ENCODE peak calls at places on chromosomes 6 and 20, in four cellular contexts. Z is K562, C is HCT116, L is HepG2. T is an unnamed sample.

GRCh38 chr20:64188682-64189529 is 24.7 kb downstream of the MYT1 start:
- DNase-seq in Z (no peak), C (peak), L (peak), T (no peak)

GRCh38 chr20:2420510-2420909 is 39.8 kb downstream of the TGM6 start:
- DNase-seq in Z (no peak), C (no peak), L (no peak), T (no peak)

GRCh38 chr20:37309290-37309689 is 19.8 kb downstream of the MANBAL start:
- DNase-seq in Z (no peak), C (no peak), L (no peak), T (no peak)

GRCh38 chr6:46263709-46264091 is 92.9 kb upstream of the ENPP5 start:
- DNase-seq in Z (no peak), C (no peak), L (no peak), T (no peak)

GRCh38 chr20:45064812-45065211 is 36.1 kb downstream of the KCNS1 start:
- DNase-seq in Z (no peak), C (no peak), L (no peak), T (no peak)

GRCh38 chr20:41391587-41392001 is 25.0 kb upstream of the EMILIN3 start:
- DNase-seq in Z (no peak), C (no peak), L (no peak), T (no peak)

GRCh38 chr6:52341861-52342260 is 20.1 kb upstream of the PAQR8 start:
- DNase-seq in Z (peak), C (no peak), L (no peak), T (no peak)

GRCh38 chr6:108477034-108477433 is 83.7 kb upstream of the FOXO3 start:
- DNase-seq in Z (no peak), C (no peak), L (no peak), T (no peak)

GRCh38 chr6:135159531-135159930 is 21.6 kb upstream of the MYB start:
- DNase-seq in Z (no peak), C (no peak), L (no peak), T (no peak)

GRCh38 chr20:16922834-16923233 is 174.7 kb downstream of the OTOR start:
- DNase-seq in Z (no peak), C (no peak), L (no peak), T (no peak)

GRCh38 chr20:57653546-57653900 is 33.3 kb upstream of the ZBP1 start:
- DNase-seq in Z (no peak), C (no peak), L (no peak), T (no peak)

GRCh38 chr6:154815938-154816820 is 83.0 kb downstream of the SCAF8 start:
- DNase-seq in Z (no peak), C (no peak), L (no peak), T (no peak)

GRCh38 chr6:2959909-2960719 is 11.3 kb downstream of the SERPINB6 start:
- DNase-seq in Z (no peak), C (no peak), L (no peak), T (no peak)

GRCh38 chr6:93894521-93894920 is 475.2 kb upstream of the EPHA7 start:
- DNase-seq in Z (no peak), C (no peak), L (no peak), T (no peak)

GRCh38 chr20:58293453-58293852 is 16.1 kb upstream of the RAB22A start:
- DNase-seq in Z (peak), C (no peak), L (peak), T (no peak)

GRCh38 chr20:2692036-2692885 is at the start of gene EBF4:
- DNase-seq in Z (peak), C (no peak), L (no peak), T (no peak)

GRCh38 chr6:39982720-39983119 is 48.5 kb upstream of the MOCS1 start:
- DNase-seq in Z (no peak), C (no peak), L (no peak), T (no peak)
- TF ChIP-seq TCF7L2 in Z (no peak), C (no peak), L (no peak), T (no peak)

DNA sequence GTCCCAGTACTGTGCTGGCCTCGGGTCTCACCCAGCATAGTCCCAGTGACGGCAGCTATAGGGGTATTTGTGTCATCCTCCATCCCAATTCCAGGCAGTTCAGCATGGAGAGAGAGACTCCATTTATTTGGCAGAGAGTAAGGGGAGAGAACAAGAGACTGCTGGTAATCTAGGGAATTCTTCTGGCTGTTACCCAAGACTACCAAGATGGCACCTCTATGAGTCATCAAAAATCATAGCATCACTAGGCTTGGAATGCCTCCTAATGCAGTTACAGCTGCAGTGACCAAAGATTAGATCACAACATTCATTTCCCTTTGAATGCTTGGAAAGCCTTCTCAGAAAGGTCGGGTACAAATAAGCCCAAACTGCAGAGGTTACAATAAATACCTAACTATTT is 660.4 kb upstream of the FLRT3 start:
- DNase-seq in Z (no peak), C (no peak), L (no peak), T (no peak)
- TF ChIP-seq TCF7L2 in Z (no peak), C (no peak), L (no peak), T (no peak)

GRCh38 chr6:16402501-16402900 is 164.1 kb downstream of the GMPR start:
- DNase-seq in Z (no peak), C (no peak), L (no peak), T (no peak)

GRCh38 chr6:16404456-16404855 is 166.1 kb downstream of the GMPR start:
- DNase-seq in Z (no peak), C (no peak), L (no peak), T (no peak)

GRCh38 chr6:16403831-16404230 is 165.4 kb downstream of the GMPR start:
- DNase-seq in Z (no peak), C (no peak), L (no peak), T (no peak)

GRCh38 chr6:16400248-16400760 is 161.9 kb downstream of the GMPR start:
- DNase-seq in Z (no peak), C (no peak), L (no peak), T (no peak)

DNA sequence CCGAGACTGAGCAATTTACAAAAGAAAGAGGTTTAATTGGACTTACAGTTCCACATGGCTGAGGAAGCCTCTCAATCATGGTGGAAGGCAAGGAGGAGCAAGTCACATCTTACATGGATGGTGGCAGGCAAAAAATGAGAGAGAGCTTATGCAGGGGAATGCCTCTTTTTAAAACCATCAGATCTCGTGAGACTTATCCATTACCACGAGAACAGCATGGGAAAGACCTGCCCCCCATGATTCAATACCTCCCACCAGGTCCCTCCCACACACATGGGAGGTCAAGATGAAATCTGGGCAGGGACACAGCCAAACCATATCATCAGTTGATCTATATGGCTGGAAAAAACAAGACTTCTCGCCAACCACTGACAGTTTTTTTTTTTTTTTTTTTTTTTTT is 163.5 kb downstream of the GMPR start:
- DNase-seq in Z (peak), C (no peak), L (no peak), T (no peak)
- TF ChIP-seq TCF7L2 in Z (no peak), C (no peak), L (no peak), T (no peak)

GRCh38 chr6:21949211-21949801 is 347.5 kb downstream of the PRL start:
- DNase-seq in Z (no peak), C (no peak), L (peak), T (no peak)
- TF ChIP-seq TCF7L2 in Z (no peak), C (no peak), L (no peak), T (no peak)

GRCh38 chr6:30769853-30770160 is 25.5 kb upstream of the IER3 start:
- DNase-seq in Z (no peak), C (no peak), L (no peak), T (no peak)

GRCh38 chr6:30769088-30769852 is 24.9 kb upstream of the IER3 start:
- DNase-seq in Z (peak), C (peak), L (peak), T (peak)

GRCh38 chr6:30767158-30767943 is 23.0 kb upstream of the IER3 start:
- DNase-seq in Z (peak), C (no peak), L (no peak), T (no peak)

GRCh38 chr6:30767944-30768301 is 23.6 kb upstream of the IER3 start:
- DNase-seq in Z (no peak), C (no peak), L (no peak), T (no peak)

DNA sequence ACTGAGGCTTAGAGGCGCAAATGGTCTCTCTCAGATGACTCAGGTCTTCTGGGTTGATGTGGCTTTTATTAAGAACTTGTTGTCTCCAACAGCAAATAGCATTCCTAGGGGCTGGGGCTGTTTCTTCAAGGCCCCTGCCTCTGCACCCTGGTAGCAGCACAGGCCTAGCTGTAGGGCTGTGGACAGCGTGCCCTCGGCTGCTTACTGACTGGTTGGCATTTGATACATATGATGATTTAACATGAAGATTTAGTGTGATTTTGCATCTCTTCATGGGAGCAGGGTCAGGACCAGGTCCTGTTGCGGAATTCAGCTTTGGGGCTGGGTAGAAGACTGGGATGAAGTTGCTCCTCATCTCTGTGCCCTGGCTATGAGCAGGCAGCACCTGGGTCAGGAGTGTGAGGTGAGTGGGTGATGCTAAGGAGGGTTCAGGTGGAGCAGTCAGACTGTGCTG is 24.3 kb upstream of the IER3 start:
- DNase-seq in Z (no peak), C (no peak), L (no peak), T (no peak)
- TF ChIP-seq TCF7L2 in Z (no peak), C (no peak), L (no peak), T (no peak)

DNA sequence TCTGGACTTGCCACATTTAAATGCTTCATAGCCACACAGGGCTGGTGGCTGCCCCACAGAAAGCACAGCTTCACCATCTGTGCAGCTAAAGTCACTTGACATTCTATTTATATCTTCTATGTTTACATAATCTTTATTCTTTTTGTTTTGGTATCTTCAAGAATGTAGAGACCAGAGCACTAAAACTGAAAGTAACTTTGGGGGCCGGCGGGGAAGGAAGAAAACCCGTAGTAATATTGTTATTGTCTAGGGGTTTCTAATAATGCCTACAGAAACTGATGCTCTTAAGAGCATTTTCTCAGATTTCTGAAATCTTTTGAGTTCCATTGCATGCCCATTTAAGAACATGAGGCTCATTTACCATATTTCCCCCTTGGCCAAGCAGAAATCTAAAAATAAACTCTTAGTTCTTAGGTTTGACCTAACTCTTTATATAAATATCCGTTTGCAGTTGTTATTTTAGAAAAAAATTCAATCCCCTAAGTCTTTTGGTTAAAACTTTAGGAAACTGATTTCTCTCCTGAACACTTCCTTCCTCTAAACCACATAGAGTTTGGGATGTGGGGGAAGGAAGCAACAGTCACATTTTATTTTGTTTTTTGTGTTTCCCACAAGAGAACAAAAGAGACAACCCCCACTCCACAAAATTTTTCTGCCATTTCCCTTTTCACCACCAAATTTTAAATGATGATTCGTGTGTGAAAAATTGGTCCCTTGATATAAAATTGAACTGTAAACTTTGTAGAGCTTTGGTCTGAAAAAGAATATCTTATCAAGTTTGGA is 207.6 kb downstream of the OGFRL1 start:
- DNase-seq in Z (no peak), C (no peak), L (no peak), T (no peak)
- TF ChIP-seq TCF7L2 in Z (no peak), C (no peak), L (no peak), T (no peak)

GRCh38 chr6:209432-210103 is 82.7 kb upstream of the DUSP22 start:
- DNase-seq in Z (peak), C (no peak), L (no peak), T (no peak)
- TF ChIP-seq TCF7L2 in Z (no peak), C (no peak), L (no peak), T (no peak)

T was measured in Panc1.